ENCODE peak calls at places on chromosomes 7 and 10, in seven cellular contexts. N is KG1; U is HT1080; I is kidney glomerular epithelial cell; R is stimulated activated CD4-positive, alpha-beta T cell treated with anti-CD3 and anti-CD28 coated beads, Interleukin-1b, Interleukin-23, amount 100 ng/mL, for 1 hour; V is non-pigmented ciliary epithelial cell; X is hepatic stellate cell. L is an unnamed sample.

GRCh38 chr7:143345428-143345900 is 17.0 kb downstream of the FAM131B start:
- DNase-seq in N (no peak), U (no peak), I (peak), R (peak), V (no peak), X (no peak), L (no peak)

GRCh38 chr7:42972703-42973500 is 40.7 kb downstream of the MRPL32 start:
- DNase-seq in N (no peak), U (peak), I (no peak), R (no peak), V (peak), X (peak), L (no peak)

GRCh38 chr10:21292763-21293517 is 232.5 kb downstream of the SKIDA1 start:
- DNase-seq in N (no peak), U (peak), I (peak), R (no peak), V (peak), X (peak), L (peak)

GRCh38 chr7:34070486-34071323 is 165.4 kb downstream of the BMPER start:
- DNase-seq in N (no peak), U (peak), I (no peak), R (no peak), V (peak), X (peak), L (no peak)

GRCh38 chr7:158431941-158432347 is 155.7 kb downstream of the PTPRN2 start:
- DNase-seq in N (no peak), U (peak), I (peak), R (no peak), V (peak), X (peak), L (no peak)

GRCh38 chr7:1763033-1763432 is 93.0 kb downstream of the ELFN1 start:
- DNase-seq in N (no peak), U (no peak), I (no peak), R (no peak), V (no peak), X (no peak), L (no peak)

GRCh38 chr10:110432084-110432483 is 65.6 kb upstream of the DUSP5 start:
- DNase-seq in N (no peak), U (no peak), I (no peak), R (no peak), V (no peak), X (no peak), L (no peak)

GRCh38 chr10:73586583-73586984 is 4.6 kb downstream of the USP54 start:
- DNase-seq in N (no peak), U (peak), I (no peak), R (no peak), V (peak), X (peak), L (no peak)

GRCh38 chr10:62183857-62184805 is 84.5 kb downstream of the RTKN2 start:
- DNase-seq in N (no peak), U (no peak), I (no peak), R (no peak), V (no peak), X (no peak), L (no peak)

GRCh38 chr7:90980545-90980944 is 283.7 kb upstream of the FZD1 start:
- DNase-seq in N (no peak), U (no peak), I (no peak), R (no peak), V (no peak), X (no peak), L (no peak)

GRCh38 chr7:44066494-44067063 is 1.2 kb upstream of the PGAM2 start:
- DNase-seq in N (no peak), U (no peak), I (no peak), R (no peak), V (no peak), X (no peak), L (no peak)

GRCh38 chr7:366171-366916 is 76.4 kb downstream of the FOXL3 start:
- DNase-seq in N (peak), U (no peak), I (no peak), R (no peak), V (no peak), X (no peak), L (no peak)

GRCh38 chr7:36265720-36266119 is 112.7 kb downstream of the EEPD1 start:
- DNase-seq in N (no peak), U (no peak), I (no peak), R (no peak), V (no peak), X (no peak), L (no peak)

GRCh38 chr10:93334181-93334580 is 148.0 kb downstream of the MYOF start:
- DNase-seq in N (no peak), U (no peak), I (no peak), R (no peak), V (no peak), X (no peak), L (no peak)

GRCh38 chr7:116708861-116709260 is 36.9 kb downstream of the MET start:
- DNase-seq in N (no peak), U (no peak), I (no peak), R (no peak), V (no peak), X (no peak), L (no peak)

GRCh38 chr10:36465604-36466379 is 659.6 kb upstream of the ANKRD30A start:
- DNase-seq in N (no peak), U (no peak), I (no peak), R (no peak), V (no peak), X (no peak), L (no peak)

GRCh38 chr7:155132431-155132830 is 62.3 kb downstream of the HTR5A start:
- DNase-seq in N (no peak), U (no peak), I (no peak), R (no peak), V (no peak), X (no peak), L (no peak)

GRCh38 chr10:105974803-105975456 is 1189.6 kb downstream of the SORCS1 start:
- DNase-seq in N (no peak), U (peak), I (peak), R (no peak), V (no peak), X (no peak), L (no peak)

GRCh38 chr7:130733866-130734524 is at the start of gene KLF14:
- DNase-seq in N (no peak), U (peak), I (no peak), R (peak), V (no peak), X (peak), L (no peak)

GRCh38 chr10:26269754-26270153 is 53.2 kb downstream of the GAD2 start:
- DNase-seq in N (no peak), U (peak), I (peak), R (no peak), V (no peak), X (no peak), L (peak)

GRCh38 chr7:32658034-32658944 is 163.0 kb downstream of the AVL9 start:
- DNase-seq in N (no peak), U (peak), I (peak), R (no peak), V (peak), X (no peak), L (no peak)

GRCh38 chr10:124827474-124827873 is 25.9 kb downstream of the ABRAXAS2 start:
- DNase-seq in N (peak), U (peak), I (peak), R (no peak), V (no peak), X (peak), L (peak)